ENCODE peak calls at places on chromosomes 12 and 14, in seven cellular contexts. One of them, this sample, is unnamed.

GRCh38 chr14:70788893-70789292 is 20.4 kb downstream of the MAP3K9 start:
- DNase-seq in GM12878: no peak
- DNase-seq in HCT116: no peak
- DNase-seq in HEK293T: no peak
- DNase-seq in H1: no peak
- DNase-seq in K562: no peak
- DNase-seq in HepG2: no peak
- DNase-seq in this sample: no peak

GRCh38 chr12:94553130-94553519 is 93.5 kb upstream of the CEP83 start:
- DNase-seq in HepG2: no peak
- DNase-seq in HCT116: peak
- DNase-seq in HEK293T: no peak
- DNase-seq in K562: no peak
- DNase-seq in H1: no peak
- DNase-seq in GM12878: no peak
- DNase-seq in this sample: no peak

GRCh38 chr12:108228746-108229145 is 99.7 kb downstream of the WSCD2 start:
- DNase-seq in K562: no peak
- DNase-seq in HEK293T: no peak
- DNase-seq in HepG2: no peak
- DNase-seq in GM12878: no peak
- DNase-seq in HCT116: no peak
- DNase-seq in H1: no peak
- DNase-seq in this sample: no peak

GRCh38 chr12:80714055-80714454 is 2.7 kb upstream of the MYF5 start:
- DNase-seq in HCT116: no peak
- DNase-seq in K562: no peak
- DNase-seq in HEK293T: no peak
- DNase-seq in HepG2: no peak
- DNase-seq in H1: no peak
- DNase-seq in GM12878: no peak
- DNase-seq in this sample: peak

GRCh38 chr12:120496353-120497340 is 734 bp downstream of the DYNLL1 start:
- DNase-seq in HepG2: no peak
- DNase-seq in HCT116: no peak
- DNase-seq in GM12878: no peak
- DNase-seq in K562: peak
- DNase-seq in HEK293T: peak
- DNase-seq in H1: peak
- DNase-seq in this sample: peak

GRCh38 chr12:118377891-118378470 is 1.6 kb downstream of the SUDS3 start:
- DNase-seq in HEK293T: peak
- DNase-seq in H1: peak
- DNase-seq in HCT116: peak
- DNase-seq in K562: peak
- DNase-seq in GM12878: no peak
- DNase-seq in HepG2: peak
- DNase-seq in this sample: peak

GRCh38 chr12:106112094-106112822 is 26.5 kb downstream of the NUAK1 start:
- DNase-seq in HepG2: no peak
- DNase-seq in K562: no peak
- DNase-seq in H1: no peak
- DNase-seq in HCT116: no peak
- DNase-seq in GM12878: no peak
- DNase-seq in HEK293T: no peak
- DNase-seq in this sample: no peak

GRCh38 chr12:118060301-118061010 is 523 bp downstream of the WSB2 start:
- DNase-seq in HEK293T: peak
- DNase-seq in HCT116: no peak
- DNase-seq in K562: no peak
- DNase-seq in H1: peak
- DNase-seq in HepG2: no peak
- DNase-seq in GM12878: no peak
- DNase-seq in this sample: peak

GRCh38 chr12:94386422-94386821 is 73.2 kb downstream of the CEP83 start:
- DNase-seq in K562: no peak
- DNase-seq in GM12878: no peak
- DNase-seq in H1: no peak
- DNase-seq in HEK293T: no peak
- DNase-seq in HCT116: no peak
- DNase-seq in HepG2: peak
- DNase-seq in this sample: no peak

GRCh38 chr12:54526800-54527630 is 22.4 kb upstream of the PDE1B start:
- DNase-seq in GM12878: no peak
- DNase-seq in K562: peak
- DNase-seq in HepG2: peak
- DNase-seq in H1: peak
- DNase-seq in HEK293T: peak
- DNase-seq in HCT116: peak
- DNase-seq in this sample: peak

GRCh38 chr12:130714091-130714590 is 2.0 kb downstream of the RIMBP2 start:
- DNase-seq in GM12878: no peak
- DNase-seq in K562: no peak
- DNase-seq in HCT116: no peak
- DNase-seq in HEK293T: no peak
- DNase-seq in H1: no peak
- DNase-seq in HepG2: no peak
- DNase-seq in this sample: no peak

GRCh38 chr14:90677484-90678045 is 138.7 kb downstream of the TTC7B start:
- DNase-seq in GM12878: no peak
- DNase-seq in K562: no peak
- DNase-seq in HEK293T: no peak
- DNase-seq in H1: no peak
- DNase-seq in HepG2: no peak
- DNase-seq in HCT116: no peak
- DNase-seq in this sample: no peak

GRCh38 chr12:45566257-45566656 is 163.2 kb upstream of the ARID2 start:
- DNase-seq in HEK293T: no peak
- DNase-seq in HCT116: no peak
- DNase-seq in GM12878: no peak
- DNase-seq in H1: no peak
- DNase-seq in K562: no peak
- DNase-seq in HepG2: no peak
- DNase-seq in this sample: no peak

GRCh38 chr12:51242896-51243295 is 4.3 kb downstream of the DAZAP2 start:
- DNase-seq in HEK293T: no peak
- DNase-seq in H1: no peak
- DNase-seq in HCT116: no peak
- DNase-seq in HepG2: no peak
- DNase-seq in GM12878: no peak
- DNase-seq in K562: no peak
- DNase-seq in this sample: no peak

GRCh38 chr12:25648460-25648859 is 95.4 kb upstream of the LMNTD1 start:
- DNase-seq in HepG2: no peak
- DNase-seq in GM12878: no peak
- DNase-seq in H1: no peak
- DNase-seq in K562: no peak
- DNase-seq in HCT116: peak
- DNase-seq in HEK293T: peak
- DNase-seq in this sample: peak

GRCh38 chr12:123152823-123153222 is 1.9 kb upstream of the PITPNM2 start:
- DNase-seq in GM12878: no peak
- DNase-seq in HCT116: no peak
- DNase-seq in HEK293T: no peak
- DNase-seq in HepG2: no peak
- DNase-seq in H1: no peak
- DNase-seq in K562: no peak
- DNase-seq in this sample: no peak

GRCh38 chr12:10967409-10967808 is 19.3 kb downstream of the TAS2R50 start:
- DNase-seq in GM12878: no peak
- DNase-seq in HepG2: no peak
- DNase-seq in HCT116: no peak
- DNase-seq in K562: no peak
- DNase-seq in H1: no peak
- DNase-seq in HEK293T: no peak
- DNase-seq in this sample: no peak

GRCh38 chr12:41521872-41522379 is 333.8 kb downstream of the PDZRN4 start:
- DNase-seq in K562: no peak
- DNase-seq in HEK293T: no peak
- DNase-seq in H1: no peak
- DNase-seq in GM12878: peak
- DNase-seq in HepG2: no peak
- DNase-seq in HCT116: no peak
- DNase-seq in this sample: no peak

GRCh38 chr14:48580692-48581091 is 905.3 kb upstream of the MDGA2 start:
- DNase-seq in HepG2: no peak
- DNase-seq in K562: no peak
- DNase-seq in GM12878: no peak
- DNase-seq in HCT116: no peak
- DNase-seq in HEK293T: no peak
- DNase-seq in H1: no peak
- DNase-seq in this sample: no peak

GRCh38 chr14:48582938-48583337 is 907.5 kb upstream of the MDGA2 start:
- DNase-seq in K562: no peak
- DNase-seq in GM12878: no peak
- DNase-seq in HCT116: no peak
- DNase-seq in H1: no peak
- DNase-seq in HepG2: no peak
- DNase-seq in HEK293T: no peak
- DNase-seq in this sample: no peak

GRCh38 chr14:48586099-48586498 is 910.7 kb upstream of the MDGA2 start:
- DNase-seq in HepG2: no peak
- DNase-seq in H1: no peak
- DNase-seq in K562: no peak
- DNase-seq in HEK293T: no peak
- DNase-seq in GM12878: no peak
- DNase-seq in HCT116: no peak
- DNase-seq in this sample: no peak

DNA sequence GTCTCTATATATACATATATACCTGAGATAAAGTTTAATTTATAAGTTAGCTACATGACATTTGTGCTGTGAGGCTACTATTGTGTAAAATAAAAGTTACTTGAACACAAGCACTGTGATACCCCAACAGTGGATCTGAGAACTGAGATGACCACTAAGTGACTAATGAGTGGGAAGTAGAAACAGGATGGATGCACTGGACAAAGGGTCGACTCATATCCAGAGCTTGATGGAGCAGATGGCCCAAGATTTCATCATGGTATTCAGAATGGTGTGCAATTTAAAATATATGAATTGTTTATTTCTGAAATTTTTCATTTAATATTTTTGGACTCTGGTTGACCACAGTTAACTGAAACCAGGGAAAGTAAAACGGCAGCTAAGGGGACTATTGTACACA is 908.6 kb upstream of the MDGA2 start:
- DNase-seq in GM12878: no peak
- DNase-seq in K562: no peak
- DNase-seq in H1: no peak
- DNase-seq in HCT116: no peak
- DNase-seq in HepG2: no peak
- DNase-seq in HEK293T: no peak
- DNase-seq in this sample: no peak
- TF ChIP-seq SP1 in GM12878: no peak
- TF ChIP-seq SP1 in K562: no peak
- TF ChIP-seq SP1 in H1: no peak
- TF ChIP-seq SP1 in HCT116: no peak
- TF ChIP-seq SP1 in HepG2: no peak
- TF ChIP-seq SP1 in HEK293T: no peak
- TF ChIP-seq SP1 in this sample: no peak

DNA sequence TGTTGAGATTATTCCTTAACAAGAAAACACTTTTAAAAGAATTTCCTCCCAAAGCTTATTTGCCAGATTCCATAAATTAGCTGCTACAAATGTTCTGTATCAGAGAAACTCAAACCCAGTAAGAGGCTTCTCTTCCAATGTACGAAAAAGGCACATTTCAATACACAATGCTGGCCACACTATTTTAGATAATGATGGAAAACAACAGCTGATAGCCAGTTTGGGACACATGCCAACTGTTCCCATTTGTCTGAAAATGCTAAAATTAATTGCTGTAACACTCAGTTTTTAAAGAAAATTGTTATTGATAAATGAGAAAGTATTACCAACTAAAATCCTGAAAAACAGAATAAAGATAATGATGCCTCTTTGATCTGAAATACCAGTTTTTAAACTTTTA is 4.4 kb downstream of the CFL2 start:
- DNase-seq in H1: no peak
- DNase-seq in HepG2: no peak
- DNase-seq in K562: no peak
- DNase-seq in HCT116: no peak
- DNase-seq in HEK293T: no peak
- DNase-seq in GM12878: no peak
- DNase-seq in this sample: no peak
- TF ChIP-seq SP1 in H1: no peak
- TF ChIP-seq SP1 in HepG2: no peak
- TF ChIP-seq SP1 in K562: no peak
- TF ChIP-seq SP1 in HCT116: no peak
- TF ChIP-seq SP1 in HEK293T: no peak
- TF ChIP-seq SP1 in GM12878: no peak
- TF ChIP-seq SP1 in this sample: no peak

DNA sequence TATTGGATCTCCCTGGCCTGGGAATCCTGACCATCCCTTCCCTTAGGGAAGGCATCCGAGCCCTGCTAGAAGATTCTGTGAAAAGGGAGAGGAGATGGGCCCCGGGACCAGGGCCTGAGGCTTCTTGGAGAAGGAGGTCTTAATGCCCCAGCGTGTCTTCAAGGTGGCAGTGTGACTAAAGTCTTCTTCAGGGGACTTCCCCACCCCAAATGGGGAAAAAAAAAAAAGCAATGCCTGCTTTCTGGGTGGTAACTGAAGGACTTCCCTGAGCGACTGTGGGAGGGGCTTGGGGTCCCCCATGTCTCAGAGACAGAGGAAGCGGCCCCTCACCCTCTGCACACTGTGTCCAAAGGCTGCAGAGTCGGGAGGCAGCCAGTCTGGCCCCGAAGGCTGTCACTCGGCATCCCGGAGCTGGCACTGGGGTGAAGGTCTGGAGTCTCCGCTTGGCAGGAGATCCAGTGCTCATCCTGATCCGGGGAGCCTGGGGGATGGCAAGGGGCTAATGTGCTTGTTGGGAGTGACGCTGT is 7.8 kb upstream of the PGF start:
- DNase-seq in HCT116: no peak
- DNase-seq in GM12878: no peak
- DNase-seq in HepG2: no peak
- DNase-seq in HEK293T: no peak
- DNase-seq in K562: no peak
- DNase-seq in H1: no peak
- DNase-seq in this sample: no peak
- TF ChIP-seq SP1 in HCT116: no peak
- TF ChIP-seq SP1 in GM12878: no peak
- TF ChIP-seq SP1 in HepG2: no peak
- TF ChIP-seq SP1 in HEK293T: no peak
- TF ChIP-seq SP1 in K562: no peak
- TF ChIP-seq SP1 in H1: no peak
- TF ChIP-seq SP1 in this sample: no peak

GRCh38 chr14:59046746-59047145 is 141.7 kb upstream of the DAAM1 start:
- DNase-seq in HepG2: no peak
- DNase-seq in H1: no peak
- DNase-seq in HEK293T: no peak
- DNase-seq in K562: no peak
- DNase-seq in GM12878: no peak
- DNase-seq in HCT116: no peak
- DNase-seq in this sample: no peak
- TF ChIP-seq SP1 in HepG2: no peak
- TF ChIP-seq SP1 in H1: no peak
- TF ChIP-seq SP1 in HEK293T: no peak
- TF ChIP-seq SP1 in K562: no peak
- TF ChIP-seq SP1 in GM12878: no peak
- TF ChIP-seq SP1 in HCT116: no peak
- TF ChIP-seq SP1 in this sample: no peak

GRCh38 chr14:100438271-100438670 is 115.1 kb downstream of the SLC25A47 start:
- DNase-seq in H1: no peak
- DNase-seq in HEK293T: no peak
- DNase-seq in HCT116: no peak
- DNase-seq in K562: no peak
- DNase-seq in GM12878: no peak
- DNase-seq in HepG2: no peak
- DNase-seq in this sample: no peak
- TF ChIP-seq SP1 in H1: no peak
- TF ChIP-seq SP1 in HEK293T: no peak
- TF ChIP-seq SP1 in HCT116: no peak
- TF ChIP-seq SP1 in K562: no peak
- TF ChIP-seq SP1 in GM12878: no peak
- TF ChIP-seq SP1 in HepG2: no peak
- TF ChIP-seq SP1 in this sample: no peak

This sample was measured in WTC11.